ENCODE peak calls at places on chromosomes 3 and 15, in seven cellular contexts. G is stimulated activated CD4-positive, alpha-beta T cell treated with anti-CD3 and anti-CD28 coated beads, Interleukin-4, amount 100 ng/mL, for 4 hours; Q is activated CD4-positive, alpha-beta T cell treated with anti-CD3 and anti-CD28 coated beads for 36 hours; P is IMR-90; C is A172; L is AG10803; S is HFFc6. H is an unnamed sample.

GRCh38 chr3:109851854-109852253 is 514.5 kb upstream of the DPPA4 start:
- DNase-seq in G (no peak), Q (no peak), P (no peak), C (no peak), L (no peak), S (no peak), H (no peak)

GRCh38 chr3:174191380-174191779 is 667.8 kb upstream of the NAALADL2 start:
- DNase-seq in G (no peak), Q (no peak), P (no peak), C (no peak), L (no peak), S (no peak), H (no peak)

GRCh38 chr15:95410757-95411156 is 919.7 kb upstream of the NR2F2 start:
- DNase-seq in G (no peak), Q (no peak), P (no peak), C (no peak), L (peak), S (peak), H (no peak)

GRCh38 chr15:88484781-88485246 is 17.3 kb downstream of the MRPS11 start:
- DNase-seq in G (no peak), Q (no peak), P (peak), C (no peak), L (peak), S (peak), H (peak)

GRCh38 chr3:35194666-35195065 is 444.7 kb upstream of the ARPP21 start:
- DNase-seq in G (no peak), Q (no peak), P (no peak), C (no peak), L (no peak), S (no peak), H (no peak)

GRCh38 chr3:94185753-94186152 is 122.9 kb downstream of the NSUN3 start:
- DNase-seq in G (no peak), Q (no peak), P (no peak), C (peak), L (no peak), S (no peak), H (no peak)

GRCh38 chr15:23484870-23485269 is 37.8 kb upstream of the GOLGA6L2 start:
- DNase-seq in G (no peak), Q (no peak), P (no peak), C (no peak), L (no peak), S (no peak), H (no peak)

GRCh38 chr3:47379488-47379899 is 1.3 kb upstream of the PTPN23 start:
- DNase-seq in G (no peak), Q (no peak), P (no peak), C (no peak), L (no peak), S (no peak), H (no peak)

GRCh38 chr15:92677998-92678397 is 22.4 kb upstream of the FAM174B start:
- DNase-seq in G (no peak), Q (no peak), P (no peak), C (no peak), L (no peak), S (no peak), H (no peak)

GRCh38 chr15:58282060-58282708 is 144.0 kb downstream of the AQP9 start:
- DNase-seq in G (no peak), Q (no peak), P (no peak), C (no peak), L (peak), S (no peak), H (peak)

GRCh38 chr3:66816110-66816761 is 181.9 kb upstream of the KBTBD8 start:
- DNase-seq in G (no peak), Q (no peak), P (peak), C (peak), L (peak), S (peak), H (peak)

GRCh38 chr3:5389057-5389456 is 201.6 kb downstream of the EDEM1 start:
- DNase-seq in G (no peak), Q (no peak), P (no peak), C (peak), L (no peak), S (no peak), H (no peak)

GRCh38 chr3:114624047-114624445 is 330.2 kb downstream of the TIGIT start:
- DNase-seq in G (no peak), Q (no peak), P (peak), C (peak), L (peak), S (peak), H (peak)

GRCh38 chr3:106032479-106032878 is 163.7 kb upstream of the CBLB start:
- DNase-seq in G (no peak), Q (no peak), P (no peak), C (no peak), L (no peak), S (no peak), H (no peak)

GRCh38 chr3:124007186-124007585 is 15.3 kb upstream of the ROPN1 start:
- DNase-seq in G (no peak), Q (no peak), P (peak), C (peak), L (peak), S (peak), H (peak)

GRCh38 chr15:63276342-63277043 is 912 bp upstream of the APH1B start:
- DNase-seq in G (no peak), Q (no peak), P (peak), C (no peak), L (peak), S (no peak), H (no peak)

GRCh38 chr15:89215627-89216026 is 5.8 kb downstream of the RLBP1 start:
- DNase-seq in G (no peak), Q (no peak), P (no peak), C (no peak), L (no peak), S (no peak), H (no peak)

GRCh38 chr3:71061581-71061980 is 521.9 kb downstream of the FOXP1 start:
- DNase-seq in G (no peak), Q (no peak), P (no peak), C (no peak), L (no peak), S (no peak), H (no peak)